ENCODE peak calls at places on chromosomes 12 and 14, in eight cellular contexts. O is nephron progenitor cell, L is tibial artery, Y is hepatocyte, B is WTC11, F is lung, J is foreskin keratinocyte, C is progenitor cell of endocrine pancreas. S is an unnamed sample.

GRCh38 chr14:72894623-72895378 is 900 bp upstream of the DPF3 start:
- DNase-seq in O (peak), L (no peak), Y (peak), B (peak), F (no peak), J (no peak), C (no peak), S (peak)

GRCh38 chr12:123105427-123105826 is 45.5 kb downstream of the PITPNM2 start:
- DNase-seq in O (no peak), L (no peak), Y (no peak), B (peak), F (no peak), J (no peak), C (no peak), S (no peak)

GRCh38 chr12:65474831-65475230 is 196.3 kb downstream of the MSRB3 start:
- DNase-seq in O (no peak), L (no peak), Y (no peak), B (no peak), F (no peak), J (no peak), C (no peak), S (no peak)

GRCh38 chr14:69259531-69260245 is at the start of gene GALNT16:
- DNase-seq in O (peak), L (no peak), Y (peak), B (peak), F (no peak), J (no peak), C (peak), S (peak)

GRCh38 chr12:109018276-109018675 is 2.6 kb downstream of the SVOP start:
- DNase-seq in O (no peak), L (no peak), Y (no peak), B (no peak), F (no peak), J (no peak), C (no peak), S (no peak)

GRCh38 chr12:88496429-88497190 is 83.7 kb downstream of the KITLG start:
- DNase-seq in O (no peak), L (no peak), Y (no peak), B (no peak), F (no peak), J (no peak), C (no peak), S (no peak)

GRCh38 chr12:227923-228845 is 14.2 kb upstream of the SLC6A12 start:
- DNase-seq in O (no peak), L (peak), Y (no peak), B (no peak), F (no peak), J (no peak), C (no peak), S (no peak)

GRCh38 chr14:73477618-73478266 is 13.0 kb upstream of the RIOX1 start:
- DNase-seq in O (no peak), L (no peak), Y (no peak), B (no peak), F (no peak), J (peak), C (no peak), S (no peak)

GRCh38 chr12:94286580-94287244 is 138.3 kb downstream of the PLXNC1 start:
- DNase-seq in O (no peak), L (no peak), Y (no peak), B (no peak), F (no peak), J (no peak), C (no peak), S (no peak)

GRCh38 chr14:100085451-100085850 is 20.2 kb downstream of the EVL start:
- DNase-seq in O (no peak), L (no peak), Y (no peak), B (no peak), F (no peak), J (no peak), C (no peak), S (no peak)

GRCh38 chr12:101097829-101098580 is 112.0 kb downstream of the SLC5A8 start:
- DNase-seq in O (no peak), L (no peak), Y (no peak), B (no peak), F (no peak), J (no peak), C (no peak), S (no peak)

GRCh38 chr14:85315891-85316290 is 214.1 kb upstream of the FLRT2 start:
- DNase-seq in O (no peak), L (no peak), Y (no peak), B (no peak), F (no peak), J (no peak), C (no peak), S (no peak)

GRCh38 chr12:66823857-66824570 is 145.1 kb upstream of the GRIP1 start:
- DNase-seq in O (no peak), L (no peak), Y (peak), B (no peak), F (no peak), J (peak), C (no peak), S (no peak)

GRCh38 chr12:45315462-45315861 is 99.6 kb downstream of the ANO6 start:
- DNase-seq in O (no peak), L (no peak), Y (no peak), B (no peak), F (no peak), J (no peak), C (no peak), S (no peak)

GRCh38 chr12:19021646-19022045 is 107.9 kb upstream of the PLEKHA5 start:
- DNase-seq in O (no peak), L (no peak), Y (peak), B (no peak), F (no peak), J (no peak), C (no peak), S (no peak)

GRCh38 chr12:30417697-30418231 is 277.9 kb downstream of the IPO8 start:
- DNase-seq in O (no peak), L (no peak), Y (no peak), B (no peak), F (no peak), J (peak), C (no peak), S (no peak)

GRCh38 chr12:119334459-119335170 is at the start of gene CCDC60:
- DNase-seq in O (peak), L (no peak), Y (peak), B (peak), F (peak), J (peak), C (peak), S (peak)

GRCh38 chr14:101082036-101082435 is 178.5 kb upstream of the RTL1 start:
- DNase-seq in O (no peak), L (no peak), Y (no peak), B (peak), F (peak), J (no peak), C (no peak), S (no peak)

GRCh38 chr14:28630100-28630499 is 136.5 kb upstream of the FOXG1 start:
- DNase-seq in O (no peak), L (no peak), Y (no peak), B (no peak), F (no peak), J (no peak), C (no peak), S (no peak)

GRCh38 chr14:28629328-28630004 is 137.1 kb upstream of the FOXG1 start:
- DNase-seq in O (no peak), L (no peak), Y (no peak), B (no peak), F (no peak), J (peak), C (no peak), S (no peak)

DNA sequence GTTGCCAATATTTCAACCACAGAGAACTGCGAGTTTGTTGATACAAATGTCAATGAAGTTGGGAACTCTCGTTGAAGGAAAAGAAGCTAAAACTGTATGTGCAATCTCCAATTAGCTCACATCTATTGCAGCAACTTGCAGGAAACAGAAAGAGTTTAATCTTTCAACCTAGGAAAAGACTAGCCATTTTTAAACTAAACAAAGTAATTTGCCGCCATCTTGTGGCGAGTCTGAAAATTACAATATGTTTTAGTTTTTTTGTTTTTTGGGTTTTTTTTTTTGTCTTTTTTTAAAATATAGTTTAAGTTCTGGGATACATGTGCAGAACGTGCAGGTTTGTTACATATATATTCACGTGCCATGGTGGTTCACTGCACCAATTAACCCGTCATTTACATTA is 131.2 kb upstream of the FOXG1 start:
- DNase-seq in O (peak), L (no peak), Y (peak), B (no peak), F (no peak), J (peak), C (no peak), S (peak)
- TF ChIP-seq CTCF in O (peak), L (peak), Y (peak), B (peak), F (no peak), J (peak), C (peak), S (peak)

GRCh38 chr14:81206115-81206514 is 14.6 kb downstream of the GTF2A1 start:
- DNase-seq in O (no peak), L (no peak), Y (no peak), B (no peak), F (no peak), J (no peak), C (no peak), S (no peak)

GRCh38 chr14:81209187-81209836 is 11.4 kb downstream of the GTF2A1 start:
- DNase-seq in O (no peak), L (no peak), Y (no peak), B (no peak), F (no peak), J (no peak), C (no peak), S (no peak)

GRCh38 chr14:81211844-81212243 is 8.9 kb downstream of the GTF2A1 start:
- DNase-seq in O (no peak), L (no peak), Y (peak), B (no peak), F (no peak), J (no peak), C (no peak), S (no peak)

GRCh38 chr14:81205639-81206038 is 15.1 kb downstream of the GTF2A1 start:
- DNase-seq in O (no peak), L (no peak), Y (no peak), B (no peak), F (no peak), J (no peak), C (no peak), S (no peak)

DNA sequence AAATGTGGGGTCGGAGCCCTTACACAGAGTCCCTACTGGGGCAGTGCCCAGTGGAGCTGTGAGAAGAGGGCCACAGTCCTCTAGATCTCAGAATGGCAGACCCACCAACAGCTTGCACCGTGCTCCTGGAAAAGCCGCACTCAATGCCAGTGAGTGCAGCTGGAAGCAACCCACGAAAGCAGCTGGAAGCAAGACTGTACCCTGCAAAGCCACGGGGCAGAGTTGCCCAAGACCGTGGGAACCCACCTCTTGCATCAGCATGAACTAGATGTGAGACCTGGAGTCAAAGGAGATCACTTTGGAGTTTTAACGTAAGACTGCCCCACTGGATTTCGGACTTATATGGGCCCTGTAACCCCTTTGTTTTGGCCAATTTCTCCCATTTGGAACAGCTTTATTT is 12.3 kb downstream of the GTF2A1 start:
- DNase-seq in O (no peak), L (peak), Y (no peak), B (no peak), F (no peak), J (no peak), C (no peak), S (no peak)
- TF ChIP-seq CTCF in O (no peak), L (no peak), Y (no peak), B (no peak), F (no peak), J (no peak), C (no peak), S (no peak)

GRCh38 chr12:56158029-56158925 is at the start of gene MYL6:
- DNase-seq in O (peak), L (peak), Y (peak), B (peak), F (peak), J (peak), C (peak), S (peak)
- TF ChIP-seq CTCF in O (no peak), L (no peak), Y (no peak), B (no peak), F (no peak), J (no peak), C (no peak), S (no peak)

DNA sequence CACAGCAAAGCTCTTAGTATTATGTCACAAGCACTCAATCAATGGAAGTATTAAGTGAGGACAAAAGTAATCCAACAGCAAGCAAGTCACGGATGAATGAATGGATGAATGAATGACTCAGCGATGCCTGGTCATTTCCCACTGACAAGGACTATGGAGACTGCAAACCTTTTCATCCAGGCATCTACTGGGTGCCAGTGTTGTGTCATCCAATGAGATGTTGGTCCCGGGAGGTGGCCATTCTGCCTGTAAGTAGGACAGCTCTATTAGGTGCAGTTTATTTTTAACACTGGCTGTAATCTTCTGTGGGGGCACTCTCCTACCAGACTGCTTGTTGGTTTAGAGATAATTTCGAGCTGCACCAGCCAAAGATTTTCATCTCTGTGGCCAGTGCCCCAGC is 39.4 kb downstream of the STAB2 start:
- DNase-seq in O (no peak), L (peak), Y (peak), B (peak), F (no peak), J (peak), C (no peak), S (no peak)
- TF ChIP-seq CTCF in O (no peak), L (peak), Y (peak), B (no peak), F (no peak), J (peak), C (peak), S (peak)

S was measured in neural crest cell.